ENCODE peak calls at places on chromosome 6, in seven cellular contexts. N, U, Y, E, S, P and G are unnamed samples.

GRCh38 chr6:166569206-166569605 is 17.3 kb downstream of the RAMACL start:
- DNase-seq in U (no peak), N (no peak), Y (no peak), S (no peak), P (no peak), E (no peak), G (no peak)

GRCh38 chr6:152091851-152092341 is 284.4 kb downstream of the ESR1 start:
- DNase-seq in S (no peak), E (no peak), U (peak; percentile 38), P (peak; percentile 32), Y (no peak), N (peak; percentile 79), G (peak; percentile 88)

GRCh38 chr6:72042088-72042487 is 155.7 kb downstream of the RIMS1 start:
- DNase-seq in E (no peak), S (no peak), Y (peak; percentile 7), P (no peak), N (no peak), U (no peak), G (peak; percentile 0)

GRCh38 chr6:90175627-90176538 is 120.8 kb downstream of the BACH2 start:
- DNase-seq in S (no peak), U (no peak), P (no peak), E (no peak), N (peak; percentile 94), Y (no peak), G (no peak)

GRCh38 chr6:36443498-36443844 is 671 bp downstream of the KCTD20 start:
- DNase-seq in Y (no peak), E (no peak), S (no peak), N (no peak), P (no peak), U (no peak), G (no peak)

GRCh38 chr6:90493332-90493731 is 93.5 kb downstream of the MAP3K7 start:
- DNase-seq in Y (no peak), U (peak; percentile 54), P (no peak), E (no peak), N (peak; percentile 54), S (no peak), G (peak; percentile 71)

GRCh38 chr6:1240766-1241165 is 71.1 kb upstream of the FOXQ1 start:
- DNase-seq in N (peak; percentile 49), Y (no peak), E (no peak), U (peak; percentile 16), P (no peak), S (no peak), G (no peak)

GRCh38 chr6:110777636-110778035 is 37.6 kb downstream of the CDK19 start:
- DNase-seq in U (no peak), E (no peak), P (no peak), Y (no peak), N (no peak), S (no peak), G (no peak)

GRCh38 chr6:25223421-25224052 is 55.6 kb upstream of the CARMIL1 start:
- DNase-seq in P (peak; percentile 50), N (peak; percentile 52), S (peak; percentile 54), U (peak; percentile 73), Y (peak; percentile 45), E (no peak), G (peak; percentile 86)

GRCh38 chr6:122832515-122833228 is 43.6 kb downstream of the SMPDL3A start:
- DNase-seq in Y (no peak), N (no peak), P (no peak), E (no peak), S (no peak), U (no peak), G (no peak)

GRCh38 chr6:109238405-109238804 is 143.1 kb downstream of the CEP57L1 start:
- DNase-seq in S (no peak), Y (no peak), N (peak; percentile 39), P (no peak), U (no peak), E (no peak), G (no peak)

GRCh38 chr6:17525637-17526036 is 74.5 kb upstream of the FAM8A1 start:
- DNase-seq in P (no peak), Y (no peak), N (no peak), U (no peak), E (no peak), S (no peak), G (peak; percentile 33)

GRCh38 chr6:167683028-167683862 is 143.5 kb upstream of the AFDN start:
- DNase-seq in U (peak; percentile 19), S (peak; percentile 100), Y (peak; percentile 80), E (no peak), N (peak; percentile 84), P (peak; percentile 83), G (no peak)

GRCh38 chr6:113048741-113049140 is 701.6 kb downstream of the RFPL4B start:
- DNase-seq in P (no peak), U (peak; percentile 45), E (no peak), S (no peak), N (no peak), Y (no peak), G (peak; percentile 69)

GRCh38 chr6:46655803-46656202 is 3.0 kb downstream of the SLC25A27 start:
- DNase-seq in N (no peak), P (no peak), E (no peak), U (no peak), Y (no peak), S (peak; percentile 28), G (no peak)

GRCh38 chr6:34792605-34793500 is 970 bp downstream of the BLTP3A start:
- DNase-seq in E (no peak), N (peak; percentile 52), P (peak; percentile 40), S (peak; percentile 57), U (peak; percentile 55), Y (no peak), G (peak; percentile 67)

GRCh38 chr6:35496851-35497570 is at the start of gene TEAD3:
- DNase-seq in N (peak; percentile 76), S (peak; percentile 69), E (no peak), Y (no peak), P (peak; percentile 72), U (peak; percentile 56), G (peak; percentile 40)

GRCh38 chr6:392441-393390 is 1.2 kb downstream of the IRF4 start:
- DNase-seq in S (no peak), U (no peak), Y (no peak), E (no peak), N (no peak), P (no peak), G (no peak)

GRCh38 chr6:38701551-38701950 is 1.4 kb downstream of the GLO1 start:
- DNase-seq in P (no peak), N (peak; percentile 17), E (no peak), S (no peak), U (no peak), Y (no peak), G (no peak)
- H3K4me3 ChIP-seq in P (no peak overlapping the region), N (peak overlapping the region; percentile 15), E (no peak overlapping the region), S (no peak overlapping the region), U (no peak overlapping the region), Y (peak overlapping the region; percentile 80), G (no peak overlapping the region)

GRCh38 chr6:137472738-137473137 is 21.5 kb downstream of the OLIG3 start:
- DNase-seq in S (no peak), U (no peak), E (no peak), P (no peak), Y (no peak), N (no peak), G (no peak)

GRCh38 chr6:137473651-137474050 is 20.5 kb downstream of the OLIG3 start:
- DNase-seq in N (no peak), U (no peak), S (no peak), E (no peak), P (no peak), Y (no peak), G (no peak)

GRCh38 chr6:137471497-137471896 is 22.7 kb downstream of the OLIG3 start:
- DNase-seq in N (no peak), Y (no peak), U (no peak), E (no peak), P (no peak), S (no peak), G (no peak)

GRCh38 chr6:137471951-137472350 is 22.2 kb downstream of the OLIG3 start:
- DNase-seq in U (no peak), Y (no peak), E (no peak), S (no peak), N (no peak), P (no peak), G (no peak)

GRCh38 chr6:137475103-137475502 is 19.1 kb downstream of the OLIG3 start:
- DNase-seq in E (no peak), U (no peak), N (no peak), P (no peak), S (no peak), Y (no peak), G (no peak)
- TF ChIP-seq CTCF in E (no peak), U (no peak), N (no peak), P (no peak), S (no peak), Y (no peak), G (no peak)

DNA sequence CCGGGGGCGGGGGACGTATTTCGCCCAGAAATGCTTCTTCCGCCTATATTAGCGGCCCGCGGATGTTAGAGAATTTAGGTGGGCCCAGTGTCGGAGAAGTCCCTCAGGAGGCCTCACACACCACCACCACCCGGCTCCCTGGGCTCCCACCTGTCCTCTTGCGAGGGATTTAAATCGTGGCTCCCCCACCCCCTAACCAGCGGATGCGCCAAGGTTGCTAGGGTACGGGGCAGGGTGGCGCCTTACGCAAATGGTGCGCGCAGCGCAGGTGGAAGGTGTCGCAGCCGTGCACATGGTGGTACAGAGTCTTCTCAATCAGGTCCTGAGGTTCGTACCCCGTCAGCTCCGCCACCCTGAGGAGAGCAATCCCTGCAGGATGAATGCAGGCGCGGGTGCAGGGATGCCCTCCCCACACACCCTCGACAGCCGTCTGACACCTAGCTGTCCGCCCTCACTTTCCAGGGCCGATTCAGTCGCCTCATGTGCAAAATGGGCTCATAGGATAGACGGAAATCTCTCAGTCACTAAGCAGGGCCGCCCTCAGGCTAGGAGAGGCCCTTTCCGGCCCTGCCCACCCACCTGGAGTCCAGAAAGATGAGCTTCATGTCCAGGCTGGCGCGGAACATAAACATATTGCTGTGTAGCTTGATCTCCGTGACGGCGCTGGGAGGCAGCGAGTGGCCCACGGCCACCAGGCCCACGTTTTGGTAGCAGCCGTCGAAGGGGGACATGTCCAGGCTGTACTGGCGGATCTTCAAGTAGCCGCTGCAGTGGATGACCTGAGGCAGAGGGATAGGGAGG is 16.6 kb downstream of the SIM1 start:
- DNase-seq in N (no peak), E (no peak), P (no peak), Y (no peak), U (no peak), S (no peak), G (no peak)
- H3K4me3 ChIP-seq in N (no peak overlapping the region), E (no peak overlapping the region), P (no peak overlapping the region), Y (no peak overlapping the region), U (no peak overlapping the region), S (no peak overlapping the region), G (no peak overlapping the region)

DNA sequence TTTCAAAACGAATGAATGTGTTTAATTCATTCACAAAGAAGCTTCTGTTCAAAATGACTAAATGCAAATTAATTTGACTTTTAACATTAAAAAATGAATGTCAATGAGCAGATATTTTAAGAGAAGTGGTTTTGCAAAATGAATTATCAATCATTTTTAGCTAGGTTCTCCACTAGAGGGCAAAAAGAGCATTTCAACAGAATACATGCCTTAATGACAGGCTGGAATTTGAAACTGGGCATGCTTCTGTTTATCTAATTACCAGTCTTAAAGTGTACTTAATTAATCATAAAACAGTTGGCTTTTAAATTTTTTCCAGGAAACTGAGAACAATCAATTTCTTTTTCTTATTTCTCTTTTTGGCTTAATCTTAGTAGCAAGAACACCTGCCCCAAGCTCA is 63.8 kb upstream of the TINAG start:
- DNase-seq in S (peak; percentile 18), E (no peak), Y (no peak), N (peak; percentile 10), U (peak; percentile 24), P (no peak), G (peak; percentile 44)
- TF ChIP-seq CTCF in S (peak; percentile 25), E (peak; percentile 32), Y (peak; percentile 73), N (peak; percentile 63), U (peak; percentile 53), P (peak; percentile 29), G (peak; percentile 58)